ENCODE peak calls at places on chromosomes 3 and 15, in four cellular contexts. T is lower lobe of right lung, L is mesothelial cell of epicardium, P is A549. F is an unnamed sample.

GRCh38 chr3:24446032-24446431 is 48.6 kb downstream of the THRB start:
- DNase-seq in T (no peak), L (no peak), P (no peak), F (no peak)

GRCh38 chr3:32325957-32326356 is 65.7 kb upstream of the CMTM7 start:
- DNase-seq in T (no peak), L (no peak), P (no peak), F (no peak)

GRCh38 chr3:5875056-5875455 is 687.5 kb downstream of the EDEM1 start:
- DNase-seq in T (no peak), L (no peak), P (no peak), F (no peak)

GRCh38 chr3:65538101-65538500 is 500.6 kb downstream of the MAGI1 start:
- DNase-seq in T (no peak), L (no peak), P (no peak), F (no peak)

GRCh38 chr3:100427694-100428093 is 26.4 kb downstream of the LNP1 start:
- DNase-seq in T (no peak), L (no peak), P (no peak), F (no peak)

GRCh38 chr15:38560456-38560926 is 4.1 kb downstream of the RASGRP1 start:
- DNase-seq in T (no peak), L (no peak), P (no peak), F (no peak)

GRCh38 chr15:63638828-63639227 is 41.6 kb downstream of the FBXL22 start:
- DNase-seq in T (no peak), L (no peak), P (no peak), F (no peak)

GRCh38 chr15:27017168-27017809 is 46.3 kb downstream of the GABRG3 start:
- DNase-seq in T (no peak), L (peak; percentile 77), P (peak; percentile 87), F (peak; percentile 86)

GRCh38 chr3:178677961-178678360 is 141.7 kb downstream of the KCNMB2 start:
- DNase-seq in T (no peak), L (no peak), P (no peak), F (no peak)

DNA sequence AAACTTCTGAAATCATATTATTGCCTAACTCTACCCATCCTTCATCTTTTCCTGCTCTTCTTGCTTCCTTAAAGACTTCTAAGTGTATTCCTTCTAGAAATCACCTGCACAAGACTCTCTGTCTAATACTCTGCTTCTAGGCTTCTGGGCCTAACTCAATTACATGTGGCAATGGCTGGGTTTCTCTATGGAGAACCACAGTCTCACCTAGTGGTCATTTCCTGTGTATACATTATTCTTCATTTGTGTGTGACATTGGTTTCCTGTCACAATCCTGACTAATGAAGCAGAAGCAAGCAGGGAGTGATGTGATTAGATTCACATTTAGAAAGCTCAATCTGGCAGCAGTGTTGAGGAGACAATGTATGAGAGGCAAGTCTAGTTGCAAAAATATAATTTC is 16.9 kb upstream of the CLDN1 start:
- DNase-seq in T (no peak), L (no peak), P (no peak), F (no peak)
- TF ChIP-seq CTCF in T (no peak), L (no peak), P (peak; percentile 5), F (peak; percentile 36)

DNA sequence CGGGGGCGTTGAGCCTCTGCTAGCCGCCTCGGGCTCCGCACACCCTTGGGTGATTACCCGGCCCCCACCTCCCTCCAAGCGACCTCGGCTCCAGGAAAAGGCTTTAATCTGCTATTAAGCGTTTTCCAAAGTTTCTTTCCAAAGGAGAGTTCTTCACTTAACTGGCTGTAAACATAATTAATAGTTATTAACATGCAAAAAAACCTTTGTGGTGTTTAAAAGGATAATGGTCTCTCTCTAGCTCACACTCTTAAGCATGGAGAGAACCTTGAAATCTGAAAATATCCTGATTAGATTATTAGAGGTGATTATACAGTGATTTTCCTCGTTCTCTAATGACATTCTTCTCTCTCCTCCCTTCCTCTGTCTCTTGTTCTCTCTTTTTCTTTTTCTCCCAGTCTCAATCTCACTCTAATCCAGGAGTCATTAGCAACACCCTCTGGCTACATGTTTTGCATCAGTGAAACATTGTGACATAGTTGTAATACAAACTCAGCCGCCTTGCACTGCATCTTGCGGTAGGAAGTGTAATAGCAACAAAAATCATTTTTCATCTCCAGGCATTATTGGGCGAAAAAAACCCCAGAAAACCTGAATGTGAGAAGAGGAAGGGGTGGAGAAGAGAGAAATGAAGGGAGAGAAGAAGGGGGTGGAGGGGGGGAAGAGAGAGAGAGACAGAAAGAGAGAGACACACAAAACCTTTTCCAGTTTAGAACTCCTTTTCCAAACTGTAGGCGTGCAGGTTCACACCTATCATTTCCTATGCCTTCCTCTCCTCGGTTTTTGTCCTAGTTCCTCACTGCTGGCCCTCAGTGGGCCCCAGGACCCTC is 24.4 kb downstream of the NR2F2 start:
- DNase-seq in T (no peak), L (no peak), P (peak; percentile 79), F (no peak)
- TF ChIP-seq CTCF in T (peak; percentile 15), L (no peak), P (peak; percentile 26), F (peak; percentile 53)

DNA sequence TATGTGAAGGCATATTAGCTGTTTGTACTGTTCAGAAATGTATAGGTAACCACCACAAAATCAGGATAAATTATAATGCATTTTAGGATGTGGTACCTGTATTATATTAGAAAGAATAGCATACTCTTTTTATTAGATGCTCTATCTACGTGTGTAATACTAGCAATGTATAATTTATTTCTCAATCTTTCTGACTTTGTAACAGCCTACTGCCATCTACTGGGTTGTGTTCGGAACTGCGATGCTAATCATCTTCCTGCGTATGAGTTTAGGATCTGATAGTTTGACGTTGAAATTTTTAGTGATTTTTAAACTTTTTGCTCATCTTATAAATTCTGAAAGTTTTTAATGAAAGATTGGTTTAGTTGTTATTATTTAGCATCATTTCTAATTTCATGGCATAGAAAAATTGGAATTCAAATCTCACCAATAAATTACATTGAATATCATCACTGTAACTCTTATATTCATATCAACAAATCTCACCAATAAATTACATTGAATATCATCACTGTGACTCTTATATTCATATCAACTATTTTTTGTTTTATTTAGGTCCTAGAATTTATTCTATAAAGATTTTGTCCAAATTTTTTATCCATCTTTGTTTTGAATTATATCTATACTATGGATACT is 322.7 kb upstream of the ZNF717 start:
- DNase-seq in T (no peak), L (no peak), P (peak; percentile 1), F (no peak)
- TF ChIP-seq CTCF in T (peak; percentile 65), L (peak; percentile 55), P (no peak), F (peak; percentile 90)

GRCh38 chr15:78947506-78947905 is 2.7 kb upstream of the CTSH start:
- DNase-seq in T (no peak), L (no peak), P (no peak), F (no peak)

GRCh38 chr15:78951841-78952238 is 7.0 kb upstream of the CTSH start:
- DNase-seq in T (no peak), L (no peak), P (peak; percentile 60), F (no peak)

GRCh38 chr15:78950343-78950742 is 5.5 kb upstream of the CTSH start:
- DNase-seq in T (no peak), L (no peak), P (no peak), F (no peak)

GRCh38 chr15:78949461-78949860 is 4.6 kb upstream of the CTSH start:
- DNase-seq in T (no peak), L (no peak), P (no peak), F (no peak)

DNA sequence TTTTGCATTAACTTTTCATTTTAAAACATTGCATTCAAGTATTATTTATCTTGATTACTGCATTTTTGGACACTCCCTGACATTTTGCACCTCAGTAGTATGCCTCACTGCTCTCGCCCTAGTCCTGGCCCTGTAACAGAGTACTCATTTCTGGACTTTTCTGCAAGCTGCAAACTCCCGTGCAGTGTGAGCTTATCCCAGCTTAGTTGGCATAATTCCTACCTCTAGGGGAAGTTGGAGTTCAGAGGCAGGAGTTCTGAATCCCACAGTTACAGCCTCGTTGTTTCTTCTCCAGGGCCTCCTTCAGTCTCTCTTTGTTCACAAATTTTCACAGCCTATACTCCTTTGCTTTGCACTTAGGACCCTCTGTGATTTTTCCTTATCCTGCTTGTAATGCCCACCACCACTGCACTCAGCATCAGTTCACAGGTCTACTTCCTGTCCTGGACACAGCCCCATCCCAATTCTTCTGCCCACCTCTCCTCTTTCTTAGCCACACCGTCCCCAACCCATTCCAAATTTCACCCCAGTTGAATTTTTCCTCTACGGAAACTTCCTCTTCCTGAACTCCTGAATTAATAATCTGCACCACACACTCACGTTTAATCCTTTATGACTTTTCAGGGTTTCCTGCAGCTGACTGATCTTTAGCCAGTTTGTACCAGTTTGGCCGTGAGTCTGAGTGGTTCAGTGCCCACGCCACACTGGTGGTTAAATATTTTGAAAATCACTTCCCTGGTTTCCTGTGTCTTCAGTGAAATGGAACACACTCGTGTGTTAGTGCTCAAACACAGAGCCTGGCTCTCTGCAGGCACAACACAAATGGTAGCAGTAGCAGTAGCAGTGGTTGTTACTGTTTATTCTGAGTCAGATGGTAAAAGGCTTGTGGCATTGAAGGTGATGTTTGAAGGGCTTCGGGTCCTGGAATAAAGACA is 6.3 kb upstream of the CTSH start:
- DNase-seq in T (no peak), L (no peak), P (peak; percentile 59), F (no peak)
- TF ChIP-seq CTCF in T (no peak), L (peak; percentile 23), P (no peak), F (peak; percentile 25)

DNA sequence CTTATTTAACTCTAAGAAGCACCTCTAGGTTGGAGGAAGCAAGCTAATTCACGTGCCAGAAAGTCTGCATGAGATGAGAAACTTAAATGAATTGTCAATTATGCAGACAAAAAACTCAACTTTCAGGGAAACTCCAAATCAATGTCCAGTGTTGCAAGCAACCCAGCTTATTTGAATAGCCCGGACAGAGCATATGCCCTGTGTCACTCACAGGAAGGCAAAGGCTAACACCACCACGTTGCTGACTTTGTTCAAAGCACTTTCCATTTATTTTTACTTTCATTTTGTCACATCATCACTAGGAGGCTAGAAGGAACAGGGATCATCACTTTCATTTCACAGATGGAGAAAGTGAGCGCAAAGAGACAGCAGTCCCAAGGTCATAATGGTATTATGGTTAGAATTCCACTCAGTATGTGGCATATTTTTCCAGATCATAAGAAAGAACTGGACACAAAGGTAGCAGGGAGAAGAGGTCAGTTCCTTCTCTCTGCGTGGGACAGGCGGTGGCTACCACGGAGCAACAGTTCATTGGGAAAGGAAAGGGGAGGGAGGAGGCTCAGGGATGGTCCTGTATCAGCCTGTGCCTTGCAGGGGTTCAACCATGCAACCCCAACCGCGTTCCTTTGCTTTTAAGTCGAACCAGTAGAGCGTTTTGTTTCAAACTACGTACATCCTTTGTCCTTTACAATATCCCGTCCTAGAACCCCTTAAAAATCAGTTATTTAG is 1.2 kb downstream of the HEG1 start:
- DNase-seq in T (no peak), L (no peak), P (peak; percentile 49), F (no peak)
- TF ChIP-seq CTCF in T (no peak), L (no peak), P (no peak), F (peak; percentile 20)

GRCh38 chr15:58185439-58185838 is 47.3 kb downstream of the AQP9 start:
- DNase-seq in T (no peak), L (no peak), P (no peak), F (no peak)
- TF ChIP-seq CTCF in T (no peak), L (no peak), P (no peak), F (no peak)

GRCh38 chr3:74606987-74607386 is 7.5 kb downstream of the CNTN3 start:
- DNase-seq in T (no peak), L (no peak), P (no peak), F (no peak)

GRCh38 chr3:74613060-74613459 is 1.4 kb downstream of the CNTN3 start:
- DNase-seq in T (no peak), L (no peak), P (no peak), F (no peak)

GRCh38 chr3:74605437-74605836 is 9.0 kb downstream of the CNTN3 start:
- DNase-seq in T (no peak), L (no peak), P (no peak), F (no peak)

GRCh38 chr3:74603292-74603691 is 11.2 kb downstream of the CNTN3 start:
- DNase-seq in T (no peak), L (no peak), P (no peak), F (no peak)

GRCh38 chr3:74607803-74608202 is 6.7 kb downstream of the CNTN3 start:
- DNase-seq in T (no peak), L (no peak), P (no peak), F (no peak)
- TF ChIP-seq CTCF in T (no peak), L (no peak), P (no peak), F (no peak)

F was measured in neural crest cell.